ENCODE peak calls at places on chromosomes 1 and 21, in five cellular contexts. B is left colon; K is stimulated activated CD4-positive, alpha-beta T cell treated with anti-CD3 and anti-CD28 coated beads, Interleukin-12 subunit alpha, Interleukin-12 subunit beta, amount 100 ng/mL, for 4 hours; A is H7; D is left ventricle myocardium inferior. P is an unnamed sample.
A peak's percentile ranks its signal among the peaks of the same experiment; 100 is the strongest.

GRCh38 chr1:235990376-235990795 is 74.5 kb downstream of the NID1 start:
- DNase-seq in B (no peak), A (no peak), D (no peak), K (no peak), P (no peak)

GRCh38 chr1:76142771-76143540 is 68.4 kb downstream of the ST6GALNAC3 start:
- DNase-seq in A (no peak), D (no peak), B (no peak), K (no peak), P (no peak)

GRCh38 chr1:7491089-7491817 is 279.8 kb upstream of the VAMP3 start:
- DNase-seq in K (no peak), A (no peak), D (no peak), B (no peak), P (no peak)

GRCh38 chr1:237383825-237384612 is 342.0 kb downstream of the RYR2 start:
- DNase-seq in B (peak; percentile 61), A (no peak), K (no peak), D (no peak), P (no peak)

GRCh38 chr1:9101510-9102146 is 27.3 kb downstream of the GPR157 start:
- DNase-seq in K (no peak), D (no peak), B (no peak), A (peak; percentile 79), P (peak; percentile 29)

GRCh38 chr1:59125154-59125553 is 171.7 kb upstream of the FGGY start:
- DNase-seq in K (no peak), A (no peak), D (no peak), B (no peak), P (peak; percentile 27)

GRCh38 chr1:19452221-19452663 is 33.1 kb downstream of the CAPZB start:
- DNase-seq in B (no peak), K (no peak), A (no peak), D (peak; percentile 67), P (no peak)

GRCh38 chr1:94504601-94505000 is 37.0 kb downstream of the F3 start:
- DNase-seq in A (no peak), D (no peak), B (no peak), K (no peak), P (no peak)

GRCh38 chr1:89125571-89126233 is at the start of gene GBP2:
- DNase-seq in B (peak; percentile 26), D (no peak), A (no peak), K (no peak), P (peak; percentile 29)

GRCh38 chr1:59026472-59026948 is 242.7 kb upstream of the JUN start:
- DNase-seq in B (no peak), D (no peak), K (no peak), A (no peak), P (no peak)

GRCh38 chr1:54499097-54500029 is 48.7 kb upstream of the ACOT11 start:
- DNase-seq in A (peak; percentile 87), K (no peak), B (peak; percentile 51), D (no peak), P (peak; percentile 42)

GRCh38 chr1:41840592-41841246 is 78.0 kb downstream of the HIVEP3 start:
- DNase-seq in D (peak; percentile 34), A (no peak), B (no peak), K (no peak), P (no peak)

GRCh38 chr1:93537924-93538323 is 90.0 kb downstream of the FNBP1L start:
- DNase-seq in A (no peak), K (no peak), D (no peak), B (no peak), P (no peak)

GRCh38 chr1:12019858-12020509 is 686 bp downstream of the MIIP start:
- DNase-seq in A (no peak), K (no peak), D (peak; percentile 22), B (peak; percentile 49), P (no peak)

GRCh38 chr1:24694380-24694843 is 50.8 kb upstream of the CLIC4 start:
- DNase-seq in B (no peak), A (no peak), K (no peak), D (peak; percentile 71), P (no peak)

GRCh38 chr1:117312453-117313138 is 54.7 kb upstream of the MAN1A2 start:
- DNase-seq in A (peak; percentile 53), D (no peak), K (no peak), B (no peak), P (no peak)

GRCh38 chr1:169892819-169893644 is 664 bp downstream of the SCYL3 start:
- DNase-seq in B (peak; percentile 39), D (peak; percentile 39), K (peak; percentile 18), A (no peak), P (no peak)

GRCh38 chr1:61497013-61497412 is 227.9 kb downstream of the TM2D1 start:
- DNase-seq in A (no peak), B (no peak), D (no peak), K (no peak), P (no peak)

GRCh38 chr1:36520771-36521420 is 38.2 kb upstream of the CSF3R start:
- DNase-seq in D (no peak), K (no peak), A (no peak), B (no peak), P (no peak)

GRCh38 chr1:93735722-93736121 is 54.1 kb upstream of the BCAR3 start:
- DNase-seq in A (no peak), K (no peak), D (no peak), B (no peak), P (no peak)

GRCh38 chr21:38819719-38820147 is 14.0 kb downstream of the ETS2 start:
- DNase-seq in B (peak; percentile 72), D (no peak), K (no peak), A (no peak), P (no peak)

GRCh38 chr1:13813398-13814012 is 113.5 kb downstream of the PRDM2 start:
- DNase-seq in A (peak; percentile 92), D (no peak), K (peak; percentile 66), B (no peak), P (peak; percentile 58)

GRCh38 chr21:28431022-28431421 is 561.7 kb downstream of the LTN1 start:
- DNase-seq in B (no peak), K (no peak), A (no peak), D (no peak), P (no peak)

GRCh38 chr1:164735315-164736052 is 176.5 kb downstream of the PBX1 start:
- DNase-seq in A (no peak), D (no peak), K (no peak), B (no peak), P (no peak)

GRCh38 chr21:38472709-38473108 is 25.6 kb downstream of the ERG start:
- DNase-seq in D (no peak), A (peak; percentile 65), B (no peak), K (no peak), P (no peak)

GRCh38 chr1:222028151-222028550 is 286.3 kb upstream of the DUSP10 start:
- DNase-seq in B (no peak), D (no peak), K (no peak), A (no peak), P (no peak)

GRCh38 chr1:51329443-51330325 is 678 bp downstream of the TTC39A start:
- DNase-seq in A (no peak), K (no peak), B (peak; percentile 86), D (peak; percentile 68), P (no peak)

GRCh38 chr1:77433934-77434333 is 152.1 kb downstream of the AK5 start:
- DNase-seq in B (no peak), A (no peak), K (no peak), D (no peak), P (no peak)

P was measured in stimulated activated naive CD8-positive, alpha-beta T cell treated with anti-CD3 and anti-CD28 coated beads, Interleukin-15, amount 100 ng/mL, for 72 hours.